ENCODE peak calls at places on chromosomes 2 and 18, in four cellular contexts. E is SK-N-SH, D is PC-9, L is heart left ventricle. C is an unnamed sample.

GRCh38 chr2:175853110-175853509 is 149.0 kb downstream of the LNPK start:
- DNase-seq in D (no peak), L (no peak), E (no peak), C (no peak)

GRCh38 chr2:29022455-29023128 is 41.5 kb downstream of the TOGARAM2 start:
- DNase-seq in L (no peak), D (peak), E (no peak), C (no peak)

GRCh38 chr2:117714110-117714509 is 100.4 kb upstream of the DDX18 start:
- DNase-seq in D (no peak), L (no peak), E (peak), C (no peak)

GRCh38 chr18:58580623-58581022 is 48.3 kb downstream of the ALPK2 start:
- DNase-seq in E (no peak), L (no peak), D (no peak), C (no peak)

GRCh38 chr2:26993768-26994167 is 23.3 kb downstream of the MAPRE3 start:
- DNase-seq in D (no peak), L (no peak), E (no peak), C (no peak)

GRCh38 chr2:11022064-11022463 is 110.3 kb downstream of the KCNF1 start:
- DNase-seq in L (no peak), D (no peak), E (no peak), C (no peak)

GRCh38 chr2:49490710-49491109 is 336.4 kb upstream of the FSHR start:
- DNase-seq in E (no peak), D (peak), L (no peak), C (no peak)

GRCh38 chr18:77105680-77106079 is 26.9 kb downstream of the MBP start:
- DNase-seq in E (no peak), L (no peak), D (no peak), C (no peak)

GRCh38 chr2:19769513-19769912 is 132.3 kb downstream of the TTC32 start:
- DNase-seq in L (no peak), D (no peak), E (no peak), C (no peak)

GRCh38 chr2:45782968-45783367 is 131.5 kb downstream of the PRKCE start:
- DNase-seq in E (peak), L (no peak), D (no peak), C (no peak)

GRCh38 chr2:208489687-208490086 is 83.1 kb downstream of the PTH2R start:
- DNase-seq in D (no peak), L (no peak), E (no peak), C (no peak)

GRCh38 chr2:144358979-144359541 is 160.9 kb downstream of the ZEB2 start:
- DNase-seq in E (no peak), D (no peak), L (no peak), C (no peak)

GRCh38 chr2:146661494-146662096 is 1183.2 kb upstream of the ACVR2A start:
- DNase-seq in D (no peak), E (peak), L (no peak), C (no peak)

GRCh38 chr2:223943135-223943534 is 2.0 kb downstream of the WDFY1 start:
- DNase-seq in L (no peak), D (peak), E (no peak), C (no peak)

GRCh38 chr2:23425886-23426283 is 40.9 kb downstream of the KLHL29 start:
- DNase-seq in L (no peak), D (peak), E (no peak), C (no peak)

GRCh38 chr2:46299365-46300263 is 2.4 kb downstream of the EPAS1 start:
- DNase-seq in L (peak), D (peak), E (peak), C (no peak)

GRCh38 chr2:215828528-215829184 is 184.7 kb downstream of the MREG start:
- DNase-seq in E (peak), D (peak), L (peak), C (no peak)

GRCh38 chr18:49561377-49562193 is at the start of gene LIPG:
- DNase-seq in D (peak), L (peak), E (peak), C (peak)

GRCh38 chr2:37585982-37586621 is 85.3 kb downstream of the CDC42EP3 start:
- DNase-seq in E (no peak), D (peak), L (peak), C (peak)

GRCh38 chr2:69437751-69438154 is 518 bp upstream of the NFU1 start:
- DNase-seq in D (no peak), E (no peak), L (peak), C (no peak)

GRCh38 chr2:146037334-146037870 is 1517.5 kb upstream of the ZEB2 start:
- DNase-seq in E (no peak), L (no peak), D (no peak), C (no peak)

GRCh38 chr2:238726670-238727584 is 121.0 kb upstream of the TWIST2 start:
- DNase-seq in L (no peak), D (no peak), E (no peak), C (no peak)

GRCh38 chr2:238729261-238729935 is 118.5 kb upstream of the TWIST2 start:
- DNase-seq in D (no peak), E (no peak), L (no peak), C (no peak)

GRCh38 chr2:238727585-238728321 is 120.1 kb upstream of the TWIST2 start:
- DNase-seq in E (no peak), D (no peak), L (peak), C (no peak)

GRCh38 chr2:238730001-238730669 is 117.8 kb upstream of the TWIST2 start:
- DNase-seq in E (no peak), D (no peak), L (no peak), C (no peak)

GRCh38 chr2:238728322-238729260 is 119.3 kb upstream of the TWIST2 start:
- DNase-seq in L (peak), D (no peak), E (peak), C (peak)
- H3K27ac ChIP-seq in L (peak), D (no peak), E (peak), C (peak)

DNA sequence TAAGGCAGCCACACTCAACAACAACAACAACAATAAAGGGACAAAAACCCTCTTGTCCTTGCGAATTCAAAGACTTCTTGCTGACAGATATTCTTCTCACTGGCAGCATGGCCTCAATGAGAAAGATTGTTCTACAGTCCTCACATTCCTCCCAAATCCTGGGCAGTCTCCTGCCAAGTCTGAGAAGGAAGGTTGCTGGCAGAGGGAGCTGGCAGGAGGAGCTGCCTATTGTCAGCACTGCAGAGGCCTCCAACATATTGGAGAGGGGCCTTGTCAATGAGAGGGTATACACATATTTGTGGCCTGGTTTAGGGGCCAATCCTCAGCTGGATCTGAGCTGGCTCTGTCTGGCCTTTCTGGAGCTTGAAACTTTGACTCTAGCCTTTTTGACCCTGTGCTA is 63.5 kb downstream of the LAMA3 start:
- DNase-seq in E (no peak), D (no peak), L (no peak), C (no peak)
- H3K27ac ChIP-seq in E (no peak), D (no peak), L (no peak), C (no peak)

GRCh38 chr2:98658816-98659486 is 50.6 kb downstream of the UNC50 start:
- DNase-seq in D (no peak), L (no peak), E (no peak), C (no peak)

GRCh38 chr2:98654702-98655488 is 46.5 kb downstream of the UNC50 start:
- DNase-seq in D (no peak), E (peak), L (no peak), C (no peak)

GRCh38 chr2:98650998-98651397 is 42.6 kb downstream of the UNC50 start:
- DNase-seq in L (no peak), D (no peak), E (no peak), C (no peak)

GRCh38 chr2:98656800-98657199 is 48.4 kb downstream of the UNC50 start:
- DNase-seq in E (no peak), L (no peak), D (no peak), C (no peak)
- H3K27ac ChIP-seq in E (no peak), L (no peak), D (no peak), C (no peak)

GRCh38 chr2:217751192-217751591 is 251.6 kb downstream of the TNS1 start:
- DNase-seq in D (no peak), L (no peak), E (no peak), C (no peak)

GRCh38 chr2:217755027-217755756 is 247.6 kb downstream of the TNS1 start:
- DNase-seq in E (no peak), L (no peak), D (no peak), C (no peak)

GRCh38 chr2:217752714-217753459 is 249.9 kb downstream of the TNS1 start:
- DNase-seq in D (no peak), L (no peak), E (no peak), C (no peak)

GRCh38 chr2:217751952-217752351 is 250.8 kb downstream of the TNS1 start:
- DNase-seq in L (no peak), E (no peak), D (no peak), C (no peak)

GRCh38 chr2:217753460-217754200 is 249.2 kb downstream of the TNS1 start:
- DNase-seq in L (no peak), E (no peak), D (no peak), C (no peak)
- H3K27ac ChIP-seq in L (peak), E (peak), D (no peak), C (no peak)

GRCh38 chr2:195759877-195760276 is 102.9 kb downstream of the SLC39A10 start:
- DNase-seq in L (no peak), E (no peak), D (no peak), C (no peak)

GRCh38 chr2:195758846-195759245 is 101.8 kb downstream of the SLC39A10 start:
- DNase-seq in E (no peak), L (no peak), D (no peak), C (no peak)

GRCh38 chr2:195756218-195756941 is 99.4 kb downstream of the SLC39A10 start:
- DNase-seq in D (peak), E (no peak), L (no peak), C (peak)
- H3K27ac ChIP-seq in D (peak), E (no peak), L (no peak), C (peak)

DNA sequence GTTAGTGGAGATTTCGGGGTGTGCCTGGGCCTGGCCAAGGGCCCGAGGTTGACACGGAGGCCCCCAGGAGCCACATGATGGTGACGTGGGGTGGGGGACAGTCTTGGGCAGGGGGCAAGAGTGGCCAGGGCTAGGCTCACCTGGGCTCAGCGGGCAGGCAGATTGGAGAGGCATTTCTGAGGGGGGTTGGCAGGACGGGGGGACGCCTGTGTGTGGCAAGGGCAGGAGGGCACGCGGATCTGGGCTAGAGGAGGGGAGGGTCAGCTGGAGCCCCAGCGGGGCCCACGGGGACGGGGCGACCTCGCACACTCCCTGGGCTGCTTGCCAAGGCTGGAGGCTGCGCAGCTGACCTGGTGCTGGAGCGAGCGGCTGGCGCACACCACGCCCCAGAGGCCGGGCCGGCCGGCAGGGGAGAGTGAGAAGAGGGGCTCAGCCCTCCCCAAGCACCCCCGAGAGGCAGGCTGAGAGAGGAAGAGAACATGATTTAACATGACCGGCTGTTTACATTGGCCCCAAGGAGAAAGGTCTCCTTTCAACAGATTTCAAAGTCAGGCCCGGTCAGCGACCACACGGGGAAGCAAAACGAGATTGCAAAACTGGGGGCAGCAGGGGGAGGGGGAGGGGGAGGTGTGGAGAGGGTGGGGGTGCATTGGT is 38.0 kb upstream of the SNED1 start:
- DNase-seq in L (peak), E (peak), D (no peak), C (no peak)
- H3K27ac ChIP-seq in L (no peak), E (no peak), D (no peak), C (no peak)

GRCh38 chr2:41965173-41965875 is 82.5 kb upstream of the PKDCC start:
- DNase-seq in L (no peak), E (no peak), D (no peak), C (no peak)

GRCh38 chr2:41965886-41966285 is 81.9 kb upstream of the PKDCC start:
- DNase-seq in L (no peak), D (no peak), E (no peak), C (no peak)

GRCh38 chr2:41966920-41967319 is 80.9 kb upstream of the PKDCC start:
- DNase-seq in E (no peak), D (no peak), L (peak), C (no peak)

GRCh38 chr2:41967426-41968181 is 80.2 kb upstream of the PKDCC start:
- DNase-seq in E (no peak), L (no peak), D (no peak), C (no peak)

DNA sequence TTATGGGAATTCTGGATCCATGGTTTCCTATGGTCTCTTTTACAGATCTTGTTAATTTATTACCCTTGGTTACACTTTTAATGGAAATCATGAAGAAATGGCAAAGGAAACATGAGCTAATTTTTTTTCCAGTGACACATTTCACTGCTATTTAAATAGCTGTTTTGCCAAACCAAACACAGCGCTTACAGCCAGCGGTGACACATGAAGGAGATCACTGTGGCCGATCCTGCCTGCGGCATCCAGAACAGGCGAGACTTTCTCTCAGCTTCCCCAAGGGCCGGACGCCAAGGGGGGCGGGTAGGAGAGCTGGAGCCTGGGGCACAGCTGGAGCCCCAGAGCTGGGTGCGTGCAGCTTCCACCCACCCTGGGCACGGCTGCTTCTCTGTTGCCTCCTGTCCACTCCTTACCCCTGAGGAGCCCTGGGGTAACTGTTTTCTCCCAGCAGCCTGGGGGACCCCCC is 81.4 kb upstream of the PKDCC start:
- DNase-seq in E (no peak), L (peak), D (peak), C (peak)
- H3K27ac ChIP-seq in E (peak), L (peak), D (peak), C (no peak)

GRCh38 chr2:202152104-202152771 is 79.2 kb downstream of the KIAA2012 start:
- DNase-seq in E (no peak), D (no peak), L (no peak), C (no peak)

GRCh38 chr2:202149155-202149762 is 76.2 kb downstream of the KIAA2012 start:
- DNase-seq in D (no peak), L (peak), E (no peak), C (no peak)

GRCh38 chr2:202147775-202148174 is 74.7 kb downstream of the KIAA2012 start:
- DNase-seq in E (no peak), D (no peak), L (no peak), C (no peak)

GRCh38 chr2:202149953-202150352 is 76.9 kb downstream of the KIAA2012 start:
- DNase-seq in L (no peak), E (no peak), D (no peak), C (no peak)

DNA sequence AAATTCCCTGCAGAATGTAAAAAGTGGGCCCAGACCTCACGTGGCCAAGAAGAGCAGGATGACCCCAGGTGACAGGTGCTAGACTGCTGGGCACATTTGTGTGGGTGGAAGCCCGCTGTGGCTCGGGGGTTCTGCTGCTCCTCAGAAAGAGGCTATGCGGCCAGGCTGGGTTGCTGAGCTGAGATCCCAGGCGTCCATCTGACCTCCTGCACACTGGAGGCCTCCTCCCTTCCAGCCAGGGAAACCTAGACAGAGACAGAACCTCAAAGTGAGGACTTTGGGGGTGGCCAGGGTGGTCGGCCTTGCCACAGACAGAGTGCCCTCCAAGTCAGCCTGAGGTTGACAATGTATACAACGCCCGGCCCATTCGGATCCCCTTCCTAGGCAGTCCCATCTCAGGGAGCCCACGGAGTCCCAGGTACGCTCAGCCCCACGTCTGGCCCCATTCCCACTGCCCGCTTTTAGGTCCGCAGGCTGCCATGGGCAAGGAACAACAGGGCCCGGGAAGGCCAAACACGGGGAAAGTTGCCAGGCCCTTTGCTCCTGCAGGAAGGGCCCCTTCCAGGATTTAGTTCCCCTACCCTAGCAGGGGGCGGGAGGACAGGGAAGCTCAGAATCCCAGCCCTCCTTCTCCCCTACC is 75.6 kb downstream of the KIAA2012 start:
- DNase-seq in L (no peak), D (no peak), E (no peak), C (no peak)
- H3K27ac ChIP-seq in L (peak), D (no peak), E (no peak), C (no peak)

GRCh38 chr2:64523667-64524603 is at the start of gene AFTPH:
- DNase-seq in D (peak), E (peak), L (peak), C (peak)

GRCh38 chr2:64524604-64525322 is 635 bp downstream of the AFTPH start:
- DNase-seq in L (no peak), E (peak), D (no peak), C (no peak)

GRCh38 chr2:64526034-64526433 is 1.9 kb downstream of the AFTPH start:
- DNase-seq in L (no peak), E (no peak), D (no peak), C (no peak)

GRCh38 chr2:64525323-64525625 is 1.1 kb downstream of the AFTPH start:
- DNase-seq in E (no peak), L (no peak), D (no peak), C (no peak)

DNA sequence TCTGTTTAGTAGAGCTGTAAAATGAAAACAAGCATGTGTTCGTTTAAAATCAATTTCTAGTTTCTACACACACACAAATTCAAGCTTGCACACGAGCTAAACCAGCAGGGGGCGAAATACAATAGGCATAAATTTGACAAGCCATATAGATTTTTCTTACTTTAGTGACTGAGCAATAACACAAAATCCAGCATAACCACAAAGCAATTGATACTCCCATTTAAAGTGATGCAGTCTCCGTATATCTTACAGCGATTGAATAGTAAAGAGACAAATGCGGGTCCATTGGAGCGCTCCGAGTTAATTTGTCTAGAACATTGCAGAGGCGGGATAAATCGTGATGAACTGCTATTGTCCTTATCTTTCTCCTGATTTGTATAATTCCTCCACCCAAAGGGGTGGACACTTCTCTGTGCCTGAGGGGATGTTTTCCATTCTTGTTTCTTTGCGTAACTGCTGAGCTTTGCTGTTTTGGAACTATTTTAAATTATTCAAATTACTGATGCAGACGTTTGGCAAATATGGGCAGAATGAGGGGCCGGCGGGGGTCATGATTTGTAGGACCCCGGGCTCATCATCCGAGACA is 1.2 kb upstream of the AFTPH start:
- DNase-seq in E (peak), L (peak), D (peak), C (peak)
- H3K27ac ChIP-seq in E (peak), L (peak), D (peak), C (no peak)